ENCODE peak calls at places on chromosome 4, in five cellular contexts. Q is IMR-90, V is HepG2, N is H1, U is A549. K is an unnamed sample.

GRCh38 chr4:169369634-169370033 is 98.9 kb upstream of the SH3RF1 start:
- DNase-seq in Q (no peak), V (peak; percentile 11), N (no peak), U (no peak), K (no peak)

GRCh38 chr4:6235901-6236625 is 33.6 kb upstream of the WFS1 start:
- DNase-seq in Q (no peak), V (no peak), N (no peak), U (no peak), K (no peak)

GRCh38 chr4:94365304-94365703 is 22.7 kb upstream of the HPGDS start:
- DNase-seq in Q (peak; percentile 21), V (no peak), N (no peak), U (no peak), K (no peak)

GRCh38 chr4:41307633-41308032 is 50.9 kb downstream of the UCHL1 start:
- DNase-seq in Q (no peak), V (no peak), N (no peak), U (no peak), K (no peak)

GRCh38 chr4:122922877-122923511 is 597 bp upstream of the NUDT6 start:
- DNase-seq in Q (peak; percentile 82), V (peak; percentile 75), N (peak; percentile 89), U (peak; percentile 87), K (peak; percentile 81)

GRCh38 chr4:4248885-4249203 is 821 bp upstream of the TMEM128 start:
- DNase-seq in Q (peak; percentile 22), V (peak; percentile 9), N (no peak), U (no peak), K (no peak)

GRCh38 chr4:121272526-121272925 is 108.3 kb downstream of the QRFPR start:
- DNase-seq in Q (peak; percentile 55), V (no peak), N (no peak), U (peak; percentile 5), K (peak; percentile 9)

GRCh38 chr4:7089211-7089964 is 21.5 kb upstream of the GRPEL1 start:
- DNase-seq in Q (no peak), V (no peak), N (no peak), U (no peak), K (no peak)

GRCh38 chr4:8324640-8325239 is 55.2 kb downstream of the HTRA3 start:
- DNase-seq in Q (peak; percentile 25), V (no peak), N (peak; percentile 17), U (no peak), K (no peak)

GRCh38 chr4:110622841-110623709 is at the start of gene PITX2:
- DNase-seq in Q (peak; percentile 95), V (no peak), N (peak; percentile 99), U (no peak), K (peak; percentile 46)
- TF ChIP-seq MAFK in Q (no peak), V (no peak), N (no peak), U (no peak), K (no peak)

GRCh38 chr4:151599876-151600275 is 160.9 kb downstream of the GATB start:
- DNase-seq in Q (peak; percentile 3), V (no peak), N (no peak), U (no peak), K (no peak)
- TF ChIP-seq MAFK in Q (no peak), V (no peak), N (no peak), U (no peak), K (no peak)

GRCh38 chr4:83369825-83370639 is 35.4 kb upstream of the HPSE start:
- DNase-seq in Q (peak; percentile 33), V (peak; percentile 44), N (no peak), U (no peak), K (no peak)
- TF ChIP-seq MAFK in Q (no peak), V (no peak), N (no peak), U (no peak), K (no peak)

GRCh38 chr4:108556166-108556565 is 64.2 kb upstream of the RPL34 start:
- DNase-seq in Q (no peak), V (no peak), N (no peak), U (no peak), K (no peak)
- TF ChIP-seq MAFK in Q (no peak), V (no peak), N (no peak), U (no peak), K (no peak)

DNA sequence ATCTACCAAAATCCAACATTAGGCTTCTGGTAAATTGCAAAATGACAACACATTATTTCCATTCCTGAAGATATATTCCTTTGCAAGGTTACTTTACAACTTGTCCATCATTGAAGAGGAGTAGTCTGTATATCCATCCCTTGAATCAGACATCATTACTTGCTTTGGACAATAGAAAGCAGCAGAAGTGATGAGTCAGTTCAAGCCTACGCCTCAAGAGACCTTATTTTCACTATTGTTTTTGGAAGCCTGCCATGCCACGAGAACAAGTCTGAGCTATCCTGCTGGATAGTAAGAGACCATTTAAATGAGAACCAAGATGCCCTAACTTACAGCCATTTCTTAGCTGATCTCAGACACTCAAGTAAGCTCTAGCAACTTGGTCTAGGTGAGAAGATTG is 246.0 kb upstream of the HHIP start:
- DNase-seq in Q (peak; percentile 55), V (no peak), N (no peak), U (peak; percentile 80), K (no peak)
- TF ChIP-seq MAFK in Q (no peak), V (no peak), N (no peak), U (peak; percentile 67), K (no peak)

GRCh38 chr4:78297075-78297815 is 240.1 kb downstream of the FRAS1 start:
- DNase-seq in Q (peak; percentile 15), V (no peak), N (no peak), U (no peak), K (no peak)

GRCh38 chr4:78296261-78296660 is 239.1 kb downstream of the FRAS1 start:
- DNase-seq in Q (no peak), V (no peak), N (no peak), U (no peak), K (no peak)

GRCh38 chr4:78298618-78299017 is 241.5 kb downstream of the FRAS1 start:
- DNase-seq in Q (peak; percentile 58), V (no peak), N (no peak), U (no peak), K (no peak)

GRCh38 chr4:78293841-78294301 is 236.7 kb downstream of the FRAS1 start:
- DNase-seq in Q (peak; percentile 74), V (no peak), N (no peak), U (peak; percentile 4), K (no peak)

DNA sequence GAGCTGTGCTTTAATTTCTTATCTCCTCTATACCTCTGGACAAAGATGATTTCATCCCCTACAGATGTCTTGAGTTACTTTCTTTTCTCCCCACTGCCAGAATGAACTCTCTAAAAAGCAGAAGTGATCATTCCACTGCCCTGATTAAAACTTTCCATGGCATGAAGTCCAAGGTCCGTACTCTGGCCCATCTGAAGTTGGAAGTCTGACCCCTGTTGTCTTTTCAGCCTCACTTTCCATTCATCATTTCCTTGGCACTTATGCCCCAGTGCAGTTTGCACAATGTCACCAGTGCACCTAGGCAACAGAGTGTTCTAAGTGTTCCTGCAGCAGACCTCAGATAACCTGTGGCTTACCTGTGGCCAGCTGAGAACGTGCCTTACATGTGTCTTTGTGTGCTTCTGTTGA is 242.4 kb downstream of the FRAS1 start:
- DNase-seq in Q (peak; percentile 17), V (peak; percentile 30), N (no peak), U (no peak), K (no peak)
- TF ChIP-seq MAFK in Q (no peak), V (no peak), N (no peak), U (no peak), K (no peak)

DNA sequence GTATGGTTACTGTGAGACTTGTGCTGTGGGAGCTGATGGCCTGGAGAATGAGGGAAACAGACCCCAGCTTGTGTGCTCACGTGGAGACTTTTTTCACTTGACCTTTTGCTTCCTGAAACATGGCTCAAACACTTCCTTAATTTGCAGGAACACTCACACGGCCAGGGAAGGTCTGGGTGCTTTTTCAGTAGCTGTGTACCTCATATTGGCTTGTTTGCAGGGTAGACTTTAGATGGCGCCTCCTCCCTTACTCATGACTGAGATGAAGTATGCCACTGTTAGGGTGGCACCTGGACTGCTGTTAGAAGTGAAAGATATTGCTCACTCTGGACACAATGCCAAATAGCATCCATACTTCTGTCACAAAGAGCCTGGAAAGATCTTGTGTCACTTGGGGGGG is 75.7 kb upstream of the WDR1 start:
- DNase-seq in Q (no peak), V (no peak), N (no peak), U (no peak), K (no peak)
- TF ChIP-seq MAFK in Q (no peak), V (no peak), N (no peak), U (no peak), K (no peak)

DNA sequence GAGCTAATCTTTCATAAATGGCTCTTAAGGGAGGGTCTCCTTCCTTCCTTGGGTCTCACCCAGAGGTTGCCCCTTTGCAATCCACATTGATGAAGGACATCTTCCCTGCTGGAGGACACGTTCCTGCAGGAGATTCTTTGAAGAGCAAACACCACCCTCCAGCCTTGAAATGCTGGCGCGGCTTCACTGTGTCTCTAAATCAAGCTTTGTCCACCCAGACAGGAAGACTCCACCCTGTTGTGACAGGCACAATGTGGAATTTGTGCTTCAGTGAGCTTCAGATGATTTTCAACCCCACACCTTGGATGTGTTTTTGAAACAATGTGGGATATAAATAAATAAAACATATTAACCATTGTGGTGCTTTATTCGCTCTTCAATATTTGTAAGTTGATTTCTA is 264.1 kb downstream of the RAPGEF2 start:
- DNase-seq in Q (no peak), V (peak; percentile 67), N (no peak), U (peak; percentile 6), K (no peak)
- TF ChIP-seq MAFK in Q (no peak), V (no peak), N (no peak), U (no peak), K (no peak)